ENCODE peak calls at places on chromosomes 7 and 10, in nine cellular contexts. P, R, L, C, Y, W, N, I and J are unnamed samples.
A peak's percentile ranks its signal among the peaks of the same experiment; 100 is the strongest.

GRCh38 chr10:5629789-5630436 is 36.5 kb downstream of the ASB13 start:
- DNase-seq in N (peak; percentile 87), I (peak; percentile 83), L (peak; percentile 70), Y (peak; percentile 86), R (peak; percentile 85), W (no peak), P (peak; percentile 71), C (peak; percentile 76), J (peak; percentile 82)

GRCh38 chr10:91012502-91012901 is 91.6 kb upstream of the ANKRD1 start:
- DNase-seq in Y (peak; percentile 28), I (no peak), C (no peak), L (no peak), P (no peak), R (peak; percentile 20), N (no peak), W (no peak), J (no peak)

GRCh38 chr7:4878336-4879335 is 4.9 kb downstream of the RADIL start:
- DNase-seq in P (no peak), N (no peak), Y (no peak), W (peak; percentile 12), L (no peak), I (no peak), C (peak; percentile 9), R (no peak), J (no peak)

GRCh38 chr7:157427811-157428553 is 91.2 kb downstream of the DNAJB6 start:
- DNase-seq in P (no peak), N (no peak), W (no peak), C (no peak), I (peak; percentile 12), L (no peak), Y (no peak), R (no peak), J (no peak)

GRCh38 chr7:91330378-91331295 is 66.4 kb downstream of the FZD1 start:
- DNase-seq in N (no peak), L (no peak), Y (peak; percentile 35), C (peak; percentile 10), I (no peak), R (peak; percentile 43), P (no peak), W (no peak), J (no peak)

GRCh38 chr7:156519070-156519469 is 121.5 kb upstream of the RNF32 start:
- DNase-seq in C (no peak), Y (no peak), P (no peak), W (no peak), N (no peak), I (no peak), L (no peak), R (no peak), J (no peak)

GRCh38 chr10:24723788-24724380 is at the start of gene ARHGAP21:
- DNase-seq in Y (peak; percentile 82), C (peak; percentile 87), P (peak; percentile 77), L (peak; percentile 64), I (peak; percentile 81), R (peak; percentile 84), N (peak; percentile 45), W (no peak), J (peak; percentile 84)

GRCh38 chr7:1364068-1364905 is 95.0 kb downstream of the MICALL2 start:
- DNase-seq in Y (no peak), N (no peak), I (no peak), L (peak; percentile 36), R (no peak), C (no peak), P (no peak), W (no peak), J (no peak)

GRCh38 chr10:99395750-99396445 is 34.5 kb downstream of the GOT1 start:
- DNase-seq in C (peak; percentile 77), W (peak; percentile 61), N (no peak), R (peak; percentile 72), Y (peak; percentile 78), P (peak; percentile 81), I (no peak), L (peak; percentile 94), J (peak; percentile 76)

GRCh38 chr7:100546129-100546867 is 7.3 kb downstream of the AGFG2 start:
- DNase-seq in R (no peak), Y (peak; percentile 41), C (no peak), I (no peak), N (no peak), W (no peak), P (no peak), L (no peak), J (no peak)

GRCh38 chr7:40544932-40545331 is 410.1 kb downstream of the SUGCT start:
- DNase-seq in R (peak; percentile 8), C (no peak), P (no peak), I (no peak), L (no peak), W (peak; percentile 64), N (no peak), Y (no peak), J (no peak)
- TF ChIP-seq CTCF in R (no peak), C (no peak), P (no peak), I (no peak), L (no peak), W (no peak), N (no peak), Y (no peak), J (no peak)

GRCh38 chr10:100930368-100930767 is 17.6 kb downstream of the SLF2 start:
- DNase-seq in N (no peak), L (no peak), R (no peak), I (no peak), W (no peak), Y (no peak), C (no peak), P (no peak), J (no peak)

GRCh38 chr10:100939763-100940344 is 27.1 kb downstream of the SLF2 start:
- DNase-seq in C (no peak), I (no peak), P (no peak), L (no peak), Y (no peak), W (peak; percentile 42), R (no peak), N (no peak), J (no peak)

DNA sequence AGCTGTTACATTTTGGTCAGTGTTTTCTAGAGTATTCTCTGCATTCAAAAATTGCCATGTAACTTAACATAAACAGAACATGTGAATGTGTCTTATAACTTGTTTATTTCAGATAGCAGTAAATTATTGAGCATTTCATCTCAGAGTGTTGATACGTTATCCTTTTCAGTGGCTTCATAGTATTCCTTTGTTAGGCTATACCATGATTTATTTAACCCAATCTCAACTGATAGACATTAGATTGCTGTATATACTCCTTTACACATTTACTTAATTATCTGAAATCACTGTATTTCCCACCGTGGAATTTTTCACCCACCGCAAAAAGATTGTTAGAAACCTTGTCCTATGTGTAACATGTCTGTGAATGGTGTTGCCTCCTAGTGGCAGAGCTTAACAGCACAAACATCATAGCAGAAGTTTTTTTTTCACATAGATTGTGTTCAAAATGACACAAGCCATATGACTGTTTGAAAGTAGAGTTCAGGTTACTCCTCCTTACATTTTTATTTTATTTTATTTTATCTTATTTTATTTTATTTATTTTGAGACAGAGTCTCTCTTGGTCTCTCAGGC is 21.4 kb downstream of the SLF2 start:
- DNase-seq in N (no peak), I (no peak), W (no peak), R (peak; percentile 21), L (no peak), Y (peak; percentile 30), C (no peak), P (no peak), J (peak; percentile 25)
- TF ChIP-seq CTCF in N (peak; percentile 62), I (peak; percentile 38), W (peak; percentile 57), R (peak; percentile 59), L (peak; percentile 45), Y (peak; percentile 59), C (peak; percentile 59), P (peak; percentile 57), J (peak; percentile 53)

GRCh38 chr10:30750971-30751677 is 121.6 kb upstream of the LYZL2 start:
- DNase-seq in Y (no peak), L (no peak), P (no peak), I (no peak), R (no peak), W (no peak), N (no peak), C (no peak), J (no peak)
- TF ChIP-seq CTCF in Y (no peak), L (no peak), P (no peak), I (no peak), R (no peak), W (no peak), N (no peak), C (no peak), J (no peak)

DNA sequence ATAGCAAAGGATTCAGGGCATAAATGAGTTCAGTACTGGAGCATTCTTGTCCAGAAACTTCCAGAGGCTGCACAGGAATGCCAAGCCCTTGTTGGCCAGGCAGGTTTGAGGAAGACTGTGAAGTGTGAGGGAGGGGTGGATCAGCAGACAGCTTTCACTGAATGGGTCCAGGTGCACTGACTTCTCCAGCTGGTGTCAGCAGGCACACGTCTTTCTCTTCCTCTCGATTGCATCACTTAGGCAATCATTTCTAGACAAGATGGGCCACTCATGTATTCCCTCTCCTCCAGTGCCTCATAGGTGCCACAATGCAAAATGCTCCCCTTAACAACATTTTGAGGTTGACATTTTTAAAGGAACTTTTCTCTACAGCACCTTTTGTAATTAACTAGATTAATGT is 15.6 kb upstream of the PLEKHS1 start:
- DNase-seq in R (peak; percentile 12), N (no peak), C (no peak), L (peak; percentile 16), Y (no peak), W (no peak), P (no peak), I (no peak), J (peak; percentile 49)
- TF ChIP-seq CTCF in R (no peak), N (no peak), C (no peak), L (no peak), Y (no peak), W (no peak), P (no peak), I (no peak), J (no peak)

GRCh38 chr7:76066716-76067503 is 19.0 kb downstream of the MDH2 start:
- DNase-seq in C (no peak), Y (no peak), N (no peak), P (no peak), L (no peak), W (no peak), R (no peak), I (no peak), J (no peak)

GRCh38 chr7:76071316-76072242 is 23.7 kb downstream of the MDH2 start:
- DNase-seq in P (no peak), L (no peak), I (peak; percentile 40), R (peak; percentile 27), Y (no peak), W (no peak), C (no peak), N (no peak), J (no peak)

GRCh38 chr7:76072243-76073148 is 24.6 kb downstream of the MDH2 start:
- DNase-seq in I (no peak), N (no peak), L (no peak), P (no peak), R (no peak), Y (no peak), W (no peak), C (no peak), J (no peak)

GRCh38 chr7:76065016-76065612 is 17.2 kb downstream of the MDH2 start:
- DNase-seq in L (no peak), W (no peak), C (no peak), R (no peak), I (no peak), Y (no peak), N (no peak), P (no peak), J (no peak)

GRCh38 chr7:76069238-76069638 is 21.3 kb downstream of the MDH2 start:
- DNase-seq in I (peak; percentile 74), W (no peak), P (peak; percentile 95), N (no peak), R (peak; percentile 95), Y (peak; percentile 92), L (peak; percentile 87), C (peak; percentile 91), J (peak; percentile 98)
- TF ChIP-seq CTCF in I (no peak), W (peak; percentile 46), P (peak; percentile 40), N (no peak), R (peak; percentile 56), Y (peak; percentile 55), L (peak; percentile 61), C (peak; percentile 36), J (peak; percentile 79)